ENCODE peak calls at places on chromosomes 16 and 17, in four cellular contexts. One of them, this sample, is unnamed.

GRCh38 chr17:83190601-83191387 is 111.4 kb downstream of the METRNL start:
- DNase-seq in tibial nerve: peak
- DNase-seq in PC-3: no peak
- DNase-seq in RWPE1: no peak
- DNase-seq in this sample: no peak

GRCh38 chr17:14118951-14119350 is 49.6 kb downstream of the COX10 start:
- DNase-seq in tibial nerve: no peak
- DNase-seq in PC-3: no peak
- DNase-seq in RWPE1: no peak
- DNase-seq in this sample: no peak

GRCh38 chr17:66786101-66786500 is 48.8 kb upstream of the CACNG5 start:
- DNase-seq in tibial nerve: no peak
- DNase-seq in PC-3: no peak
- DNase-seq in RWPE1: no peak
- DNase-seq in this sample: no peak

GRCh38 chr17:78705071-78705470 is 77.0 kb downstream of the CYTH1 start:
- DNase-seq in tibial nerve: no peak
- DNase-seq in PC-3: no peak
- DNase-seq in RWPE1: no peak
- DNase-seq in this sample: no peak

GRCh38 chr17:15510361-15510760 is 42.9 kb upstream of the CDRT4 start:
- DNase-seq in tibial nerve: no peak
- DNase-seq in PC-3: peak
- DNase-seq in RWPE1: no peak
- DNase-seq in this sample: no peak

GRCh38 chr16:2835638-2836493 is 5.8 kb downstream of the ZG16B start:
- DNase-seq in tibial nerve: no peak
- DNase-seq in PC-3: peak
- DNase-seq in RWPE1: peak
- DNase-seq in this sample: peak

GRCh38 chr17:78390241-78391050 is 12.0 kb downstream of the PGS1 start:
- DNase-seq in tibial nerve: no peak
- DNase-seq in PC-3: peak
- DNase-seq in RWPE1: no peak
- DNase-seq in this sample: no peak

GRCh38 chr16:266258-267164 is 9.2 kb downstream of the RGS11 start:
- DNase-seq in tibial nerve: no peak
- DNase-seq in PC-3: no peak
- DNase-seq in RWPE1: no peak
- DNase-seq in this sample: no peak

GRCh38 chr16:3971261-3971660 is 90.7 kb upstream of the CREBBP start:
- DNase-seq in tibial nerve: no peak
- DNase-seq in PC-3: peak
- DNase-seq in RWPE1: no peak
- DNase-seq in this sample: peak

GRCh38 chr16:88381820-88382451 is 823 bp upstream of the ZNF469 start:
- DNase-seq in tibial nerve: no peak
- DNase-seq in PC-3: no peak
- DNase-seq in RWPE1: no peak
- DNase-seq in this sample: peak

GRCh38 chr16:59697746-59698145 is 963.6 kb upstream of the GOT2 start:
- DNase-seq in tibial nerve: no peak
- DNase-seq in PC-3: no peak
- DNase-seq in RWPE1: no peak
- DNase-seq in this sample: no peak

GRCh38 chr16:89918453-89919347 is at the start of gene MC1R:
- DNase-seq in tibial nerve: no peak
- DNase-seq in PC-3: no peak
- DNase-seq in RWPE1: no peak
- DNase-seq in this sample: no peak

GRCh38 chr17:83186226-83186625 is 106.8 kb downstream of the METRNL start:
- DNase-seq in tibial nerve: peak
- DNase-seq in PC-3: no peak
- DNase-seq in RWPE1: no peak
- DNase-seq in this sample: no peak

GRCh38 chr17:5329784-5330557 is 47.9 kb downstream of the RABEP1 start:
- DNase-seq in tibial nerve: no peak
- DNase-seq in PC-3: no peak
- DNase-seq in RWPE1: no peak
- DNase-seq in this sample: no peak

GRCh38 chr16:86951041-86951822 is 366.0 kb downstream of the C16orf95 start:
- DNase-seq in tibial nerve: no peak
- DNase-seq in PC-3: no peak
- DNase-seq in RWPE1: no peak
- DNase-seq in this sample: no peak

GRCh38 chr16:10740000-10740844 is 3.4 kb upstream of the NUBP1 start:
- DNase-seq in tibial nerve: no peak
- DNase-seq in PC-3: no peak
- DNase-seq in RWPE1: no peak
- DNase-seq in this sample: no peak

GRCh38 chr17:39069114-39069756 is 82.2 kb downstream of the PLXDC1 start:
- DNase-seq in tibial nerve: no peak
- DNase-seq in PC-3: peak
- DNase-seq in RWPE1: peak
- DNase-seq in this sample: no peak

GRCh38 chr16:7303677-7304200 is 28.9 kb upstream of the RBFOX1 start:
- DNase-seq in tibial nerve: no peak
- DNase-seq in PC-3: no peak
- DNase-seq in RWPE1: no peak
- DNase-seq in this sample: no peak

GRCh38 chr17:40598928-40599627 is 33.8 kb upstream of the CCR7 start:
- DNase-seq in tibial nerve: peak
- DNase-seq in PC-3: no peak
- DNase-seq in RWPE1: no peak
- DNase-seq in this sample: no peak

GRCh38 chr16:31134625-31135534 is 647 bp downstream of the PRSS8 start:
- DNase-seq in tibial nerve: no peak
- DNase-seq in PC-3: peak
- DNase-seq in RWPE1: peak
- DNase-seq in this sample: peak

GRCh38 chr17:81481011-81481799 is 31.4 kb downstream of the ACTG1 start:
- DNase-seq in tibial nerve: peak
- DNase-seq in PC-3: no peak
- DNase-seq in RWPE1: peak
- DNase-seq in this sample: no peak

GRCh38 chr17:78493455-78494188 is 83.6 kb downstream of the DNAH17 start:
- DNase-seq in tibial nerve: no peak
- DNase-seq in PC-3: no peak
- DNase-seq in RWPE1: no peak
- DNase-seq in this sample: no peak

GRCh38 chr17:49588726-49589555 is 13.3 kb downstream of the NXPH3 start:
- DNase-seq in tibial nerve: no peak
- DNase-seq in PC-3: peak
- DNase-seq in RWPE1: no peak
- DNase-seq in this sample: no peak

GRCh38 chr16:81174644-81175324 is 63.7 kb upstream of the BCO1 start:
- DNase-seq in tibial nerve: no peak
- DNase-seq in PC-3: peak
- DNase-seq in RWPE1: no peak
- DNase-seq in this sample: peak

GRCh38 chr17:13485327-13485726 is 116.4 kb downstream of the HS3ST3A1 start:
- DNase-seq in tibial nerve: no peak
- DNase-seq in PC-3: no peak
- DNase-seq in RWPE1: no peak
- DNase-seq in this sample: no peak

GRCh38 chr16:50697881-50698767 is 4.7 kb downstream of the NOD2 start:
- DNase-seq in tibial nerve: no peak
- DNase-seq in PC-3: no peak
- DNase-seq in RWPE1: no peak
- DNase-seq in this sample: no peak

GRCh38 chr17:19327039-19327776 is 35.3 kb downstream of the B9D1 start:
- DNase-seq in tibial nerve: no peak
- DNase-seq in PC-3: peak
- DNase-seq in RWPE1: peak
- DNase-seq in this sample: peak

GRCh38 chr17:47999612-48000011 is 28.7 kb downstream of the CDK5RAP3 start:
- DNase-seq in tibial nerve: no peak
- DNase-seq in PC-3: peak
- DNase-seq in RWPE1: peak
- DNase-seq in this sample: no peak

GRCh38 chr17:64058547-64059115 is 38.2 kb upstream of the ICAM2 start:
- DNase-seq in tibial nerve: no peak
- DNase-seq in PC-3: peak
- DNase-seq in RWPE1: no peak
- DNase-seq in this sample: no peak

GRCh38 chr17:56786989-56787482 is 46.7 kb downstream of the C17orf67 start:
- DNase-seq in tibial nerve: no peak
- DNase-seq in PC-3: peak
- DNase-seq in RWPE1: peak
- DNase-seq in this sample: peak

GRCh38 chr16:30340621-30341020 is 14.5 kb downstream of the CD2BP2 start:
- DNase-seq in tibial nerve: no peak
- DNase-seq in PC-3: no peak
- DNase-seq in RWPE1: no peak
- DNase-seq in this sample: no peak

GRCh38 chr17:47905221-47905733 is 9.2 kb downstream of the SP2 start:
- DNase-seq in tibial nerve: peak
- DNase-seq in PC-3: peak
- DNase-seq in RWPE1: no peak
- DNase-seq in this sample: no peak

DNA sequence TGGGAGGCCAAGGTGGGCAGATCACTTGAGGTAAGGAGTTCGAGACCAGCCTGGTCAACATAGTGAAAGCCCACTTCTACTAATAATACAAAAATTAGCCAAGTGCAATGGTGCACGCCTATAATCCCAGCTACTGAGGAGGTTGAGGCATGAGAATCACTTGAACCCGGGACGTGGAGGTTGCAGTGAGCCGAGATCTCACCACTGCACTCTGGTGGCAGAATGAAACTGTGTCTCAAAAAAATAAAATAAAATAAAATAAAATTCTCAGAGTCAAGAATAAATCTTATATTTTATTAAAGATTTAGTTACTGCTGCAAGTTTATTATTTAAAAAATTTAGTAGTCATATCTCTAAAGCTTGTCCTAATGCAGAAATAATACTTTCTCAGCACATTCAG is 29.7 kb downstream of the ARL4D start:
- DNase-seq in tibial nerve: no peak
- DNase-seq in PC-3: no peak
- DNase-seq in RWPE1: no peak
- DNase-seq in this sample: no peak
- TF ChIP-seq CTCF in tibial nerve: peak
- TF ChIP-seq CTCF in PC-3: peak
- TF ChIP-seq CTCF in RWPE1: peak
- TF ChIP-seq CTCF in this sample: peak

GRCh38 chr16:85353013-85353412 is 240.7 kb upstream of the CIBAR2 start:
- DNase-seq in tibial nerve: no peak
- DNase-seq in PC-3: no peak
- DNase-seq in RWPE1: no peak
- DNase-seq in this sample: no peak

GRCh38 chr16:85349413-85350145 is 237.3 kb upstream of the CIBAR2 start:
- DNase-seq in tibial nerve: no peak
- DNase-seq in PC-3: no peak
- DNase-seq in RWPE1: no peak
- DNase-seq in this sample: no peak

GRCh38 chr16:85352221-85352620 is 239.9 kb upstream of the CIBAR2 start:
- DNase-seq in tibial nerve: no peak
- DNase-seq in PC-3: no peak
- DNase-seq in RWPE1: no peak
- DNase-seq in this sample: no peak

GRCh38 chr16:85350146-85350728 is 238.0 kb upstream of the CIBAR2 start:
- DNase-seq in tibial nerve: no peak
- DNase-seq in PC-3: no peak
- DNase-seq in RWPE1: no peak
- DNase-seq in this sample: no peak

GRCh38 chr16:85350973-85351372 is 238.7 kb upstream of the CIBAR2 start:
- DNase-seq in tibial nerve: peak
- DNase-seq in PC-3: peak
- DNase-seq in RWPE1: peak
- DNase-seq in this sample: peak
- H3K27ac ChIP-seq in tibial nerve: no peak
- H3K27ac ChIP-seq in PC-3: no peak
- H3K27ac ChIP-seq in RWPE1: peak
- H3K27ac ChIP-seq in this sample: no peak

GRCh38 chr17:1644493-1645206 is 882 bp downstream of the SCARF1 start:
- DNase-seq in tibial nerve: no peak
- DNase-seq in PC-3: peak
- DNase-seq in RWPE1: peak
- DNase-seq in this sample: peak

GRCh38 chr17:1645207-1646171 is at the start of gene SCARF1:
- DNase-seq in tibial nerve: no peak
- DNase-seq in PC-3: no peak
- DNase-seq in RWPE1: no peak
- DNase-seq in this sample: no peak

GRCh38 chr17:1641065-1641403 is 4.5 kb downstream of the SCARF1 start:
- DNase-seq in tibial nerve: no peak
- DNase-seq in PC-3: no peak
- DNase-seq in RWPE1: no peak
- DNase-seq in this sample: no peak

GRCh38 chr17:1643999-1644492 is 1.5 kb downstream of the SCARF1 start:
- DNase-seq in tibial nerve: no peak
- DNase-seq in PC-3: no peak
- DNase-seq in RWPE1: no peak
- DNase-seq in this sample: peak

DNA sequence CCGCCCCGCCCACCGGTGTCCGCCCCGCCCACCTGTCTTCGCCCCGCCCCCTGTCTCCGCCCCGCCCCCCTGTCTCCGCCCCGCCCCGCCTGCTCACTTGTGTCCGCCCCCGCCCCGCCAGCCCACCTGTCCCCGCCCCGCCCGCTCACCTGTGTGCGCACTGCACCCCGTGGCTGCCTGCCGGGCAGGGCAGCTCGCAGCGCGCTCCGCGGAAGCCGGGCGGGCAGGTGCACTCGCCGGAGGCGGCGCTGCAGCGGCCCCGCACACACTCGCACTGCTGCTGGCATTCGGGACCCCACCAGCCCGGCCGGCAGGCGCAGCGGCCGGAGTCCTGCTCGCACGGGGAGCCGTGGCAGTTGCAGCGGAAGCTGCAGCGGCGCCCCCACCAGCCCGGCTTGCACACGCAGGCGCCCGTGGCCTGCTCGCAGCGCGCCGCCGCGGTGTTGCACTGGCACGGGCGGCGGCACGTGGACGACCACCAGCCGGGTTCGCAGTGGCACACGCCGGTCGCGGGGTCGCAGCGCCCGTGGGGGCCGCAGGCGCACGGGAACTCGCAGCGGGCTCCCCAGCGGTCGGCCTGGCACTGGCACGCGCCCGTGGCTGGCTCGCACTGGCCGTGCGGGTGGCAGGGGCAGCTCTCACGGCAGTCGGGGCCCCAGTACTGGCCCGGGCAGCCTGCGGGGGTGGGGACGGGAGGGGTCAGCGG is 2.1 kb downstream of the SCARF1 start:
- DNase-seq in tibial nerve: no peak
- DNase-seq in PC-3: peak
- DNase-seq in RWPE1: peak
- DNase-seq in this sample: peak
- TF ChIP-seq CTCF in tibial nerve: peak
- TF ChIP-seq CTCF in PC-3: peak
- TF ChIP-seq CTCF in RWPE1: peak
- TF ChIP-seq CTCF in this sample: no peak

DNA sequence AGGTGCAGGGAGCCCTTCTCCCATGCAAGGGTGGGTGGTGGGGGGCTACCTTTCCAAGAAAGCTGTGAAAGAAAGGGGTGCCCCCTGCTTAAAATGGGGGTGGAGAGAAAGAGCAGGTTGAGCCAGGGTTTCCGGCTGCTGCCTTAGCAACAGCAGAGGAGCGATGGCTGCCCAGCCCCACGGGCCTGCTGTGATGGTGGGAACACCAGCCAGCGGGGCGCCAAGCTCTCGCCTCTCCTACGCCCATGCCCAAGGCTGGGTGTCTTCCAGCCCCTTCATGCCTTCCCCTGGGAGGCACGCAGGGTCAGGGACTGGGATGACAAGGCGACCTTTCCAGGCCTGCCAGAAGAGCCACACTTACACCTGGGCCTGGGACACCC is 3.0 kb downstream of the FMNL1 start:
- DNase-seq in tibial nerve: no peak
- DNase-seq in PC-3: no peak
- DNase-seq in RWPE1: no peak
- DNase-seq in this sample: no peak
- H3K27ac ChIP-seq in tibial nerve: no peak
- H3K27ac ChIP-seq in PC-3: peak
- H3K27ac ChIP-seq in RWPE1: peak
- H3K27ac ChIP-seq in this sample: no peak

This sample was measured in PC-9.